ENCODE peak calls at places on chromosomes 7 and 10, in five cellular contexts. D is lower lobe of right lung; W is CD8-positive, alpha-beta memory T cell; L is astrocyte; B is left ventricle myocardium inferior. M is an unnamed sample.

GRCh38 chr7:135508853-135509588 is 881 bp downstream of the CNOT4 start:
- DNase-seq in B (no peak), W (peak; percentile 38), D (no peak), L (peak; percentile 21), M (peak; percentile 2)

GRCh38 chr7:100942038-100942774 is 7.1 kb upstream of the MUC3A start:
- DNase-seq in L (no peak), B (no peak), D (no peak), W (no peak), M (no peak)

GRCh38 chr7:137967143-137968018 is 34.5 kb downstream of the CREB3L2 start:
- DNase-seq in L (peak; percentile 88), D (no peak), W (no peak), B (no peak), M (no peak)

GRCh38 chr10:69239816-69240434 is 19.8 kb downstream of the HKDC1 start:
- DNase-seq in B (no peak), L (peak; percentile 21), D (no peak), W (no peak), M (no peak)

GRCh38 chr10:11810313-11810766 is 12.8 kb upstream of the PROSER2 start:
- DNase-seq in D (peak; percentile 26), L (peak; percentile 49), B (no peak), W (no peak), M (no peak)

GRCh38 chr10:29063806-29064644 is 224.8 kb upstream of the LYZL1 start:
- DNase-seq in W (no peak), L (peak; percentile 87), B (no peak), D (no peak), M (no peak)

GRCh38 chr7:17632401-17632800 is 307.9 kb downstream of the SNX13 start:
- DNase-seq in L (no peak), W (no peak), D (no peak), B (no peak), M (no peak)

GRCh38 chr7:108630002-108630401 is 60.3 kb downstream of the DNAJB9 start:
- DNase-seq in D (no peak), W (no peak), L (peak; percentile 4), B (no peak), M (no peak)

GRCh38 chr7:3065724-3066143 is 22.1 kb upstream of the CARD11 start:
- DNase-seq in D (peak; percentile 52), L (no peak), W (peak; percentile 59), B (no peak), M (peak; percentile 46)

GRCh38 chr7:5638994-5639393 is 142.5 kb downstream of the RNF216 start:
- DNase-seq in B (no peak), D (no peak), L (no peak), W (no peak), M (no peak)

GRCh38 chr7:112481337-112481736 is 546 bp downstream of the LSMEM1 start:
- DNase-seq in B (no peak), L (peak; percentile 5), W (no peak), D (no peak), M (no peak)

GRCh38 chr10:79313911-79314439 is 33.3 kb upstream of the PPIF start:
- DNase-seq in W (no peak), B (no peak), L (no peak), D (peak; percentile 46), M (no peak)

GRCh38 chr7:98119257-98119918 is 12.7 kb downstream of the LMTK2 start:
- DNase-seq in L (peak; percentile 78), W (no peak), D (no peak), B (no peak), M (no peak)

GRCh38 chr7:148915211-148915610 is 31.1 kb upstream of the EZH2 start:
- DNase-seq in W (no peak), D (no peak), B (no peak), L (no peak), M (no peak)

GRCh38 chr7:149826344-149827088 is 11.7 kb upstream of the ZNF862 start:
- DNase-seq in W (no peak), D (peak; percentile 31), B (no peak), L (no peak), M (no peak)

GRCh38 chr7:32062150-32062549 is 8.1 kb downstream of the PDE1C start:
- DNase-seq in L (no peak), W (no peak), D (peak; percentile 55), B (no peak), M (no peak)

GRCh38 chr10:48442809-48443177 is 136.3 kb downstream of the MAPK8 start:
- DNase-seq in B (no peak), L (no peak), D (no peak), W (no peak), M (no peak)

GRCh38 chr7:69598487-69599148 is 343 bp downstream of the AUTS2 start:
- DNase-seq in L (peak; percentile 22), B (no peak), D (no peak), W (no peak), M (no peak)

GRCh38 chr7:113301983-113302382 is 183.6 kb upstream of the SMIM30 start:
- DNase-seq in W (no peak), B (no peak), D (no peak), L (no peak), M (no peak)

GRCh38 chr7:90607196-90607595 is 11.1 kb downstream of the CDK14 start:
- DNase-seq in D (no peak), B (no peak), L (no peak), W (no peak), M (no peak)

GRCh38 chr7:79268730-79269129 is 184.7 kb downstream of the MAGI2 start:
- DNase-seq in B (no peak), W (no peak), L (no peak), D (no peak), M (no peak)

GRCh38 chr7:120272896-120273475 is at the start of gene KCND2:
- DNase-seq in B (peak; percentile 13), L (no peak), W (no peak), D (no peak), M (no peak)

GRCh38 chr10:15227611-15228372 is 59.3 kb upstream of the NMT2 start:
- DNase-seq in L (peak; percentile 66), B (no peak), D (no peak), W (no peak), M (no peak)

GRCh38 chr10:101897633-101898032 is 54.0 kb upstream of the KCNIP2 start:
- DNase-seq in L (peak; percentile 58), W (no peak), B (peak; percentile 37), D (no peak), M (no peak)

GRCh38 chr7:29806131-29806792 is at the start of gene WIPF3:
- DNase-seq in L (no peak), W (no peak), B (peak; percentile 43), D (peak; percentile 48), M (no peak)

GRCh38 chr10:22323538-22324305 is 2.8 kb downstream of the BMI1 start:
- DNase-seq in B (no peak), L (no peak), W (no peak), D (no peak), M (no peak)

DNA sequence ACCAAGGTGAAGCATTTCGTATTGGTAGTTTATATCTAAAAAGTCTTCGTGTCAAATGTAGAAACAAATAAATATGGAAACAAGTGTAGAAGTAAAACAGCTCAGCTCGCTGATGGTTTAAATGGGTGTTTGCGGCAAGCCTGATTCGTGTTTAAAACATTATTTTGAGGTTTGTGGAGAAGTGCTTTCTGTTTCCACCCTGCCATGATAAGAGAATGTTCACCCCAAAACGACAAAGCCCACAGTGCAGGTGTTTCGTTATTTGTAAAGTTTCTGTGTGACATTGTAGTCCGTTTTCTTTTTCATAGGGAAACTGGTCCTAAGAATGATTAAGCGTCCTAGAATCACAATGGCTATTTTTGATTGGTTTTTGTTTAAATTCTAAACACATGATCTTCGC is 316.2 kb upstream of the SHH start:
- DNase-seq in W (no peak), L (no peak), B (no peak), D (no peak), M (no peak)
- H3K27ac ChIP-seq in W (no peak overlapping the region), L (no peak overlapping the region), B (no peak overlapping the region), D (no peak overlapping the region), M (no peak overlapping the region)

DNA sequence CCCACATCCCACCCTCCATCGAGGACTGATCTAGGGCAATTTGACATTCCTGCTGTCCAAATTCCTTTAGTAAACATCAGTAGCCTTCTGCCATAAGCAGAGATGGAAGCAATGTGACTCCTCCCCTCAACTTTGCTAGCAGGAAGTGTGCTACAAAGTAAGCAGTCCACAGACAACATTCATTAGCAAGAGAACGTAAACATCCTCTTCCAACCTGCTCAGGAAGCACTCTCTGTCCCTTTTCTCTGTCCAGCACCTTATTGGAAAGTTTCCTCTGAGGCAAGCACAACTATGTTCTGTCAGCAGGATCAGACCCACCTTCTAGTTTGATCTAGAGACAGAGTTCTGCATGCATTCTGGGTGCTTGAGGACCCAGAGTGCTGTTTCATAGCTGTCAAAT is 48.1 kb upstream of the LRGUK start:
- DNase-seq in L (no peak), B (no peak), D (no peak), W (no peak), M (no peak)
- H3K27ac ChIP-seq in L (no peak overlapping the region), B (no peak overlapping the region), D (no peak overlapping the region), W (no peak overlapping the region), M (no peak overlapping the region)

DNA sequence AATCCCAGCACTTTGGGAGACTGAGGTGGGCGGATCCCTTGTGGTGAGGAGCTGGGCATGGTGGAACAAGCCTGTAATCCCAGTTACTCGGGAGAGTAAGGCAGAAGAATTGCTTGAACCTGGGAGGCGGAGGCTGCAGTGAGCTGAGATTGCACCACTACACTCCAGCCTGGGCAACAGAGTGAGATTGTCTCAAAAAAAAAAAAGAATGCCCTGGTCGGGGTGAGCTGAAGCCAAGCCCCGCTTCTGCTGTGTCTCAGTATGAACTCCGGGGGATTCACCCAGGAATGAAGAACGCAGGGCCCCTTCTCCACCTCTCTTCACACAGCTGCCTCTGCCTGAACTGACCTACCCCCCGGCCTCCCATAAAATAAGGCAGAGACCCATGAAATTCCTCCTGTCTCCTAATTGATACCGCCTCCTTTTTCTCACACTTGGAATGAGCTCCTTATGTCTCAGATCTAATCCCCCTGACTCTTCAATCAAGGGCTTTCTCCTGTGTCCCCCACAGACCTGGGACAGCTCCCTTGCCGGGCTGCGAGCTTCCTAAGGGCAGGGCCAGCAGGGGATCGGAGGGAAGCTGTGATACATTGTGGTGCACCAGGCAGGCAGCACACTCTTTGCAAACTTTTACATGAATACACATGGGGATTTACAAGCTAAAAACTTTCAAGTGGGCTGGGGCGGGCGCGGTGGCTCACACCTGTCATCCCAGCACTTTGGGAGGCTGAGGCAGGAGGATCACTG is 911 bp upstream of the ZP3 start:
- DNase-seq in W (no peak), L (peak; percentile 32), D (no peak), B (no peak), M (no peak)
- H3K27ac ChIP-seq in W (no peak overlapping the region), L (peak overlapping the region; percentile 59), D (no peak overlapping the region), B (no peak overlapping the region), M (no peak overlapping the region)

DNA sequence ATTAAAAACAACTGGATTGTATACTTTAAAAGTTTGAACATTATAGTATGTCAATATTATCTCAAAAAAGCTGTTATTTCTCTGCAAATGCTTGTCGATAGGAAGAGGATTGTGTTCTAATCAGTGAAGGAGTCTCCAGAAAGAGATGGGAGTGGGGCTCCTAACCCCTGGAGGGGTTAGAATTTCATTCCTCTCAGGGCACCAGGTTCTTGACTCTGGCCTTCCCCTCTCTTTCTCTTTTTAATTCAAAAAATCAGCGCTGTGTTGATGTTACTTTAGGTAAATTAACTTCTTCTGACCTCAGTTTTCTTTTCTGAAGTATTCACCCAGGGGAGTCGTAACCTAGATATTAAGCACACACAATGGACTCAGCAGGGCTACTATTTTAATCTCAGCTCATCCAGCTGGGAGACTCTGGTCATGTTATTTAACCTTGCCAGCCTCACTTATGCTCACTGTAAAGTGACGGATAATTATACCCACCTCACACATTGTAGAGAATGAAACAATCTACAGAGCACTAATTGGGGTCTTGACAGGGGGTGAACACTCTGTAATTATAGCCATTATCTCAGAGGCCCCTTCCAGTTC is 59.4 kb downstream of the GCC1 start:
- DNase-seq in D (no peak), B (no peak), W (no peak), L (no peak), M (no peak)
- H3K27ac ChIP-seq in D (no peak overlapping the region), B (no peak overlapping the region), W (no peak overlapping the region), L (no peak overlapping the region), M (no peak overlapping the region)

GRCh38 chr10:97479939-97480338 is 18.3 kb downstream of the MMS19 start:
- DNase-seq in D (no peak), L (no peak), B (no peak), W (no peak), M (no peak)
- H3K27ac ChIP-seq in D (no peak overlapping the region), L (no peak overlapping the region), B (no peak overlapping the region), W (no peak overlapping the region), M (no peak overlapping the region)